ENCODE peak calls at places on chromosomes 2 and 18, in ten cellular contexts. M, A, H, T, N, Y, J, V, L and B are unnamed samples.

GRCh38 chr2:133040175-133040574 is 370.2 kb upstream of the LYPD1 start:
- DNase-seq in M (no peak), A (no peak), H (no peak), T (no peak), N (no peak), Y (no peak), J (no peak), V (no peak), L (no peak), B (no peak)

GRCh38 chr2:218815244-218815637 is 16.4 kb downstream of the PRKAG3 start:
- DNase-seq in M (peak), A (no peak), H (no peak), T (no peak), N (no peak), Y (no peak), J (no peak), V (no peak), L (no peak), B (no peak)

GRCh38 chr2:218375212-218375611 is 6.9 kb upstream of the SLC11A1 start:
- DNase-seq in M (no peak), A (no peak), H (no peak), T (no peak), N (no peak), Y (no peak), J (no peak), V (no peak), L (no peak), B (no peak)

GRCh38 chr2:239322414-239323086 is 78.3 kb downstream of the HDAC4 start:
- DNase-seq in M (no peak), A (no peak), H (no peak), T (no peak), N (no peak), Y (peak), J (no peak), V (no peak), L (no peak), B (no peak)

GRCh38 chr2:95292623-95293260 is 4.4 kb upstream of the KCNIP3 start:
- DNase-seq in M (no peak), A (no peak), H (no peak), T (no peak), N (no peak), Y (no peak), J (no peak), V (no peak), L (no peak), B (no peak)

GRCh38 chr18:55587341-55588000 is 521 bp downstream of the TCF4 start:
- DNase-seq in M (no peak), A (no peak), H (no peak), T (peak), N (no peak), Y (peak), J (peak), V (no peak), L (peak), B (peak)

GRCh38 chr2:236168110-236169067 is at the start of gene GBX2:
- DNase-seq in M (no peak), A (no peak), H (no peak), T (peak), N (no peak), Y (peak), J (peak), V (no peak), L (peak), B (no peak)

GRCh38 chr2:10982931-10983701 is 71.4 kb downstream of the KCNF1 start:
- DNase-seq in M (no peak), A (no peak), H (no peak), T (no peak), N (no peak), Y (no peak), J (no peak), V (no peak), L (no peak), B (no peak)

GRCh38 chr2:105540642-105541041 is 141.8 kb upstream of the FHL2 start:
- DNase-seq in M (peak), A (no peak), H (no peak), T (no peak), N (no peak), Y (no peak), J (no peak), V (no peak), L (no peak), B (no peak)

GRCh38 chr18:5091741-5092140 is 105.3 kb downstream of the AKAIN1 start:
- DNase-seq in M (no peak), A (no peak), H (no peak), T (no peak), N (no peak), Y (no peak), J (no peak), V (no peak), L (no peak), B (no peak)

GRCh38 chr2:158045362-158045761 is 56.3 kb upstream of the UPP2 start:
- DNase-seq in M (no peak), A (no peak), H (no peak), T (no peak), N (no peak), Y (no peak), J (no peak), V (no peak), L (no peak), B (peak)

GRCh38 chr2:237411683-237412349 is 2.1 kb downstream of the COL6A3 start:
- DNase-seq in M (no peak), A (no peak), H (no peak), T (no peak), N (no peak), Y (peak), J (no peak), V (peak), L (no peak), B (no peak)